ENCODE peak calls at places on chromosome 6, in six cellular contexts. One of them, this sample, is unnamed.

GRCh38 chr6:17998442-17998841 is 11.0 kb upstream of the KIF13A start:
- DNase-seq in GM03348: no peak
- DNase-seq in fibroblast of the conjunctiva: no peak
- DNase-seq in iPS-NIHi11: no peak
- DNase-seq in OCI-LY7: no peak
- DNase-seq in NCI-H748 treated with DMSO at 0.1 percent for 48 hours: no peak
- DNase-seq in this sample: no peak

GRCh38 chr6:44156494-44157151 is 2.0 kb upstream of the CAPN11 start:
- DNase-seq in GM03348: no peak
- DNase-seq in OCI-LY7: no peak
- DNase-seq in NCI-H748 treated with DMSO at 0.1 percent for 48 hours: no peak
- DNase-seq in iPS-NIHi11: no peak
- DNase-seq in fibroblast of the conjunctiva: no peak
- DNase-seq in this sample: no peak

GRCh38 chr6:7671076-7671475 is 54.8 kb upstream of the BMP6 start:
- DNase-seq in NCI-H748 treated with DMSO at 0.1 percent for 48 hours: no peak
- DNase-seq in iPS-NIHi11: no peak
- DNase-seq in GM03348: peak
- DNase-seq in fibroblast of the conjunctiva: no peak
- DNase-seq in OCI-LY7: no peak
- DNase-seq in this sample: no peak

GRCh38 chr6:25010166-25010565 is 74.4 kb upstream of the RIPOR2 start:
- DNase-seq in iPS-NIHi11: no peak
- DNase-seq in fibroblast of the conjunctiva: no peak
- DNase-seq in NCI-H748 treated with DMSO at 0.1 percent for 48 hours: no peak
- DNase-seq in OCI-LY7: no peak
- DNase-seq in GM03348: no peak
- DNase-seq in this sample: no peak

GRCh38 chr6:37952027-37952426 is 132.5 kb downstream of the ZFAND3 start:
- DNase-seq in NCI-H748 treated with DMSO at 0.1 percent for 48 hours: no peak
- DNase-seq in fibroblast of the conjunctiva: no peak
- DNase-seq in OCI-LY7: no peak
- DNase-seq in GM03348: no peak
- DNase-seq in iPS-NIHi11: no peak
- DNase-seq in this sample: peak

GRCh38 chr6:10383312-10384063 is 31.4 kb downstream of the TFAP2A start:
- DNase-seq in GM03348: peak
- DNase-seq in NCI-H748 treated with DMSO at 0.1 percent for 48 hours: no peak
- DNase-seq in fibroblast of the conjunctiva: no peak
- DNase-seq in iPS-NIHi11: peak
- DNase-seq in OCI-LY7: no peak
- DNase-seq in this sample: no peak

GRCh38 chr6:106746660-106747059 is 117.3 kb downstream of the QRSL1 start:
- DNase-seq in iPS-NIHi11: no peak
- DNase-seq in fibroblast of the conjunctiva: no peak
- DNase-seq in NCI-H748 treated with DMSO at 0.1 percent for 48 hours: peak
- DNase-seq in GM03348: no peak
- DNase-seq in OCI-LY7: no peak
- DNase-seq in this sample: no peak

GRCh38 chr6:158270389-158271127 is 41.7 kb upstream of the TULP4 start:
- DNase-seq in OCI-LY7: no peak
- DNase-seq in fibroblast of the conjunctiva: no peak
- DNase-seq in iPS-NIHi11: no peak
- DNase-seq in GM03348: no peak
- DNase-seq in NCI-H748 treated with DMSO at 0.1 percent for 48 hours: no peak
- DNase-seq in this sample: no peak

GRCh38 chr6:47519279-47519678 is 41.7 kb downstream of the CD2AP start:
- DNase-seq in NCI-H748 treated with DMSO at 0.1 percent for 48 hours: no peak
- DNase-seq in GM03348: no peak
- DNase-seq in OCI-LY7: no peak
- DNase-seq in iPS-NIHi11: no peak
- DNase-seq in fibroblast of the conjunctiva: no peak
- DNase-seq in this sample: no peak

GRCh38 chr6:89081129-89081422 is 525 bp downstream of the PNRC1 start:
- DNase-seq in GM03348: no peak
- DNase-seq in iPS-NIHi11: no peak
- DNase-seq in OCI-LY7: no peak
- DNase-seq in NCI-H748 treated with DMSO at 0.1 percent for 48 hours: no peak
- DNase-seq in fibroblast of the conjunctiva: no peak
- DNase-seq in this sample: peak

GRCh38 chr6:163355471-163355991 is 59.0 kb upstream of the QKI start:
- DNase-seq in fibroblast of the conjunctiva: no peak
- DNase-seq in GM03348: peak
- DNase-seq in NCI-H748 treated with DMSO at 0.1 percent for 48 hours: no peak
- DNase-seq in iPS-NIHi11: no peak
- DNase-seq in OCI-LY7: no peak
- DNase-seq in this sample: peak

GRCh38 chr6:163589401-163589800 is 174.9 kb downstream of the QKI start:
- DNase-seq in GM03348: no peak
- DNase-seq in OCI-LY7: no peak
- DNase-seq in iPS-NIHi11: no peak
- DNase-seq in NCI-H748 treated with DMSO at 0.1 percent for 48 hours: no peak
- DNase-seq in fibroblast of the conjunctiva: no peak
- DNase-seq in this sample: no peak

GRCh38 chr6:122381494-122382083 is 17.9 kb upstream of the HSF2 start:
- DNase-seq in iPS-NIHi11: peak
- DNase-seq in NCI-H748 treated with DMSO at 0.1 percent for 48 hours: peak
- DNase-seq in fibroblast of the conjunctiva: peak
- DNase-seq in GM03348: peak
- DNase-seq in OCI-LY7: peak
- DNase-seq in this sample: peak

GRCh38 chr6:24537082-24537699 is 42.4 kb downstream of the ALDH5A1 start:
- DNase-seq in OCI-LY7: no peak
- DNase-seq in GM03348: no peak
- DNase-seq in iPS-NIHi11: no peak
- DNase-seq in fibroblast of the conjunctiva: no peak
- DNase-seq in NCI-H748 treated with DMSO at 0.1 percent for 48 hours: peak
- DNase-seq in this sample: no peak

GRCh38 chr6:15534970-15535369 is 127.9 kb downstream of the DTNBP1 start:
- DNase-seq in fibroblast of the conjunctiva: no peak
- DNase-seq in iPS-NIHi11: no peak
- DNase-seq in NCI-H748 treated with DMSO at 0.1 percent for 48 hours: no peak
- DNase-seq in OCI-LY7: no peak
- DNase-seq in GM03348: no peak
- DNase-seq in this sample: peak

GRCh38 chr6:118382126-118382525 is 166.0 kb upstream of the PLN start:
- DNase-seq in OCI-LY7: no peak
- DNase-seq in iPS-NIHi11: no peak
- DNase-seq in NCI-H748 treated with DMSO at 0.1 percent for 48 hours: peak
- DNase-seq in GM03348: no peak
- DNase-seq in fibroblast of the conjunctiva: no peak
- DNase-seq in this sample: no peak

GRCh38 chr6:169034523-169035167 is 219.0 kb downstream of the THBS2 start:
- DNase-seq in iPS-NIHi11: no peak
- DNase-seq in GM03348: peak
- DNase-seq in OCI-LY7: no peak
- DNase-seq in NCI-H748 treated with DMSO at 0.1 percent for 48 hours: no peak
- DNase-seq in fibroblast of the conjunctiva: peak
- DNase-seq in this sample: no peak

GRCh38 chr6:19719691-19720127 is 117.5 kb upstream of the ID4 start:
- DNase-seq in OCI-LY7: no peak
- DNase-seq in GM03348: peak
- DNase-seq in fibroblast of the conjunctiva: no peak
- DNase-seq in NCI-H748 treated with DMSO at 0.1 percent for 48 hours: no peak
- DNase-seq in iPS-NIHi11: peak
- DNase-seq in this sample: no peak

GRCh38 chr6:3939964-3940363 is 90.8 kb downstream of the FAM50B start:
- DNase-seq in OCI-LY7: no peak
- DNase-seq in iPS-NIHi11: no peak
- DNase-seq in fibroblast of the conjunctiva: no peak
- DNase-seq in NCI-H748 treated with DMSO at 0.1 percent for 48 hours: no peak
- DNase-seq in GM03348: no peak
- DNase-seq in this sample: no peak

GRCh38 chr6:5695260-5696245 is 311.2 kb downstream of the NRN1 start:
- DNase-seq in fibroblast of the conjunctiva: no peak
- DNase-seq in GM03348: peak
- DNase-seq in OCI-LY7: peak
- DNase-seq in iPS-NIHi11: no peak
- DNase-seq in NCI-H748 treated with DMSO at 0.1 percent for 48 hours: no peak
- DNase-seq in this sample: peak

GRCh38 chr6:13331516-13332348 is 3.4 kb upstream of the TBC1D7 start:
- DNase-seq in NCI-H748 treated with DMSO at 0.1 percent for 48 hours: peak
- DNase-seq in iPS-NIHi11: no peak
- DNase-seq in fibroblast of the conjunctiva: no peak
- DNase-seq in OCI-LY7: peak
- DNase-seq in GM03348: peak
- DNase-seq in this sample: peak

GRCh38 chr6:148874698-148875293 is 128.0 kb downstream of the UST start:
- DNase-seq in GM03348: no peak
- DNase-seq in iPS-NIHi11: peak
- DNase-seq in NCI-H748 treated with DMSO at 0.1 percent for 48 hours: peak
- DNase-seq in OCI-LY7: no peak
- DNase-seq in fibroblast of the conjunctiva: no peak
- DNase-seq in this sample: no peak

GRCh38 chr6:143264996-143265734 is 185.3 kb downstream of the ADAT2 start:
- DNase-seq in OCI-LY7: no peak
- DNase-seq in fibroblast of the conjunctiva: no peak
- DNase-seq in NCI-H748 treated with DMSO at 0.1 percent for 48 hours: no peak
- DNase-seq in GM03348: no peak
- DNase-seq in iPS-NIHi11: no peak
- DNase-seq in this sample: no peak

GRCh38 chr6:139522471-139523220 is 148.2 kb upstream of the CITED2 start:
- DNase-seq in OCI-LY7: no peak
- DNase-seq in NCI-H748 treated with DMSO at 0.1 percent for 48 hours: no peak
- DNase-seq in GM03348: peak
- DNase-seq in iPS-NIHi11: no peak
- DNase-seq in fibroblast of the conjunctiva: no peak
- DNase-seq in this sample: peak

GRCh38 chr6:42153921-42154320 is 11.5 kb upstream of the C6orf132 start:
- DNase-seq in NCI-H748 treated with DMSO at 0.1 percent for 48 hours: no peak
- DNase-seq in GM03348: no peak
- DNase-seq in iPS-NIHi11: no peak
- DNase-seq in fibroblast of the conjunctiva: no peak
- DNase-seq in OCI-LY7: no peak
- DNase-seq in this sample: no peak

GRCh38 chr6:71419954-71420692 is 131.5 kb downstream of the OGFRL1 start:
- DNase-seq in fibroblast of the conjunctiva: no peak
- DNase-seq in NCI-H748 treated with DMSO at 0.1 percent for 48 hours: no peak
- DNase-seq in GM03348: peak
- DNase-seq in iPS-NIHi11: peak
- DNase-seq in OCI-LY7: no peak
- DNase-seq in this sample: no peak